ENCODE peak calls at places on chromosome X, in four cellular contexts. E is tibial artery, U is choroid plexus epithelial cell, J is GM23248. W is an unnamed sample.

GRCh38 chrX:74250574-74250973 is 53.4 kb upstream of the ZCCHC13 start:
- DNase-seq in E (no peak), U (peak), J (no peak), W (no peak)

GRCh38 chrX:142978130-142978684 is 47.5 kb upstream of the SPANXN4 start:
- DNase-seq in E (no peak), U (no peak), J (no peak), W (no peak)

GRCh38 chrX:70437011-70437410 is 7.6 kb upstream of the DLG3 start:
- DNase-seq in E (no peak), U (no peak), J (peak), W (no peak)

GRCh38 chrX:69022430-69022829 is 142.8 kb downstream of the PJA1 start:
- DNase-seq in E (no peak), U (no peak), J (no peak), W (no peak)

GRCh38 chrX:130895299-130895698 is 7.7 kb downstream of the ENOX2 start:
- DNase-seq in E (no peak), U (peak), J (peak), W (peak)

GRCh38 chrX:111492085-111492484 is 19.4 kb upstream of the SERTM2 start:
- DNase-seq in E (no peak), U (no peak), J (no peak), W (no peak)

GRCh38 chrX:136272325-136272724 is 21.1 kb upstream of the MAP7D3 start:
- DNase-seq in E (no peak), U (peak), J (peak), W (no peak)

GRCh38 chrX:119753639-119754257 is 4.6 kb upstream of the SOWAHD start:
- DNase-seq in E (no peak), U (peak), J (peak), W (peak)

GRCh38 chrX:115584715-115585114 is 23.7 kb downstream of the PLS3 start:
- DNase-seq in E (no peak), U (peak), J (peak), W (peak)

GRCh38 chrX:115583730-115584004 is 22.7 kb downstream of the PLS3 start:
- DNase-seq in E (no peak), U (no peak), J (no peak), W (no peak)

GRCh38 chrX:115579786-115580294 is 18.9 kb downstream of the PLS3 start:
- DNase-seq in E (no peak), U (no peak), J (no peak), W (no peak)

GRCh38 chrX:115582035-115582870 is 21.3 kb downstream of the PLS3 start:
- DNase-seq in E (no peak), U (no peak), J (peak), W (no peak)

GRCh38 chrX:115582871-115583729 is 22.1 kb downstream of the PLS3 start:
- DNase-seq in E (no peak), U (peak), J (peak), W (peak)
- H3K4me3 ChIP-seq in E (peak), U (no peak), J (peak), W (no peak)

DNA sequence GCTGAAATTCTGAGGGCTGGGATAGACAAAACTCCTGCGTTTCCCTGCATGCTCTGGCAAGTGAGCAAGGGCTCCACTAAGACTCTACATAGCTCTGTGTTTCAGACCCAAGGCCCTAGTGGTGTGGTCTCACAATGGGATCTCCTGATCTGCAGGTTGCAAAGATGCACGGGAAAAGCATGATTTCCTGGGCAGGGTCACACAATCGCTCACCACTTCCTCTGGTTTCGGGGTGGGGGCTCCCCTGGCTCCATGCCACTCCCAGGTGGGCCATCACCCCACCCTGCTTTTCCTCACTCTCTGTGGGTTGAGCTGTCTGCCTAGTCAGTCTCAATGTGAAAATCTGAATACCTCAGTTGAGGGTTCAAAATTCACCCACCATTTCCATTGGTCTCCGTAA is 111.5 kb downstream of the KLF8 start:
- DNase-seq in E (no peak), U (no peak), J (no peak), W (no peak)
- H3K4me3 ChIP-seq in E (no peak), U (no peak), J (no peak), W (no peak)

DNA sequence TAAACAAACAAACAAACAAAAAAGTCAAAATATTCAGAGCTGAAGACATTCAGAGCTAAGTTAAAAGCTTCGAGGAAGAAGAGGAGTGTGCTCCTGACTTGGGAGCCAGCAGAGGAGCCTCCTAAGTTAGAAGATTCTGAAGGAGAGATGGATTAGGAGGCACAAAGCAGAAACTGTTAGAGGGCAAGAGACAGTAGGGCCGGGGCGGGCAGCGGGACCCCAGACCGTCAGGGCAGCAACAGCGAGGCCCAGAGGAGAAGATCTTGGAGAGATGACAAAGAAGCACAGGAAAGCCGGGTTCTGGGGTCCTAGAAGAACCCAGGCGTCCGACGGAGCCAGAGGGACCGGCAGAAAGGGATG is 682 bp downstream of the KLHL13 start:
- DNase-seq in E (no peak), U (no peak), J (no peak), W (no peak)
- H3K4me3 ChIP-seq in E (peak), U (peak), J (peak), W (peak)

DNA sequence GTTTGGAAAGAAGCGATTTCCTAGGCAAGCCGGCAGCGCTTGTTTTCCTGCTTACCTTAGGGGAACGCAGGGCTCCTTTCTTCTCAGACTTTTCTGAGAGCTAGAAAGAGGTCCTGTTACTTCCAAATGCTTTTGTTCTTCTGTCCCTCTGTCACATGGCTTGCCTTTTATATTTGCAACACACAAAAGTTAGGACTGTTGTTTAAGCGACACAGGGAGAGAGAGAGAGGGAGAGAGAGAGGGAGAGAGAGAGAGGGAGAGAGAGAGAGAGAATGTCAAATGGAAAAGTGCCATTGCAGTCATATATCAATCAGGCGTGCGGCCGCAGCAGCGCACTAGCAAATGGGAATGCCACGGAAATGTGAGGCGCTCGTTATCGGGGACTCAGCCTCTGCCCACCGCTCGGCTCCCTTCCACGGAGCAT is at the start of gene NDP:
- DNase-seq in E (no peak), U (no peak), J (peak), W (no peak)
- H3K4me3 ChIP-seq in E (peak), U (peak), J (peak), W (peak)

DNA sequence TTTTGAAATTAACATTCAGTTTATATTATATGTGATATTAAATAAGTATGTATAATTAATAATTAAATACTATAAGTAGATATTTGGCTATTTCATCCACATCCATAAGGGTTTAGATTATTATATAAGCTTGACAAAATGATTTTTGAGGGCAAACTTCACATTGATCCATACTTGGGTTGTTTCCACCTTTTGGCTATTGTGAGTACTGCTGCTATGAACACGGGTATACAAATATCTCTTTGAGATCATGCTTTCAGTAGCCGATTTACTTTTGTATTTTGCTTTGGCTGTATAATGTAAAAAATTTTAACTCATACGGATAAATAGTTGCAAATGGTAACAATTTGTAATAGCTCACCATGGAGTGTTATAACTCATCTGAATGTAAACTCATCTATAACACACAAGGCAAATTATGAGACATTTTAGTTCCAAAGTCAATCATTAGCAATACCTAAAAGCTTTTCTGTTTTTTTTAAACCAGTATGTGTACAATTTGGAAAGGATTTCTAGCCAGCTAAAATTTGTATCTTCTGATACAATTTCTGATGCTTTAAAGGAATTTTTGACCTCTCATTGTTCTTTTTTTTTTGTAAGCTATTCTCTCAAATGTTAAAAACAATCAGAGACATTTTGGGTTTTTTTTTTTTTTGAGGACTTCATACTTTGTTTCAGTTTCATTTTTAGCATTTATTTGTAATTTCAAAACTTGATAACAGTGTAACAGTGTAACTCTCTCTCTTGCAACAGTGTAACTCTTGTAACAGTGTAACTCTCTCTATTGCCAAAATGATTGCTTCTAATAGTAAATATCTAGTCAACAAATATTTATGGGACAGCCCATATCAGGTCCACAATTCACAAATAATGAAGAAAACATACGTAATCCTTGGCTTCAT is 51.8 kb upstream of the ARX start:
- DNase-seq in E (no peak), U (no peak), J (no peak), W (no peak)
- H3K4me3 ChIP-seq in E (no peak), U (no peak), J (no peak), W (no peak)

GRCh38 chrX:38326086-38326485 is 1.2 kb downstream of the RPGR start:
- DNase-seq in E (no peak), U (no peak), J (peak), W (no peak)
- H3K4me3 ChIP-seq in E (peak), U (peak), J (peak), W (peak)

GRCh38 chrX:86102341-86102740 is 45.9 kb upstream of the DACH2 start:
- DNase-seq in E (no peak), U (no peak), J (no peak), W (no peak)
- H3K4me3 ChIP-seq in E (no peak), U (no peak), J (no peak), W (no peak)

GRCh38 chrX:153764786-153765137 is 713 bp downstream of the PLXNB3 start:
- DNase-seq in E (no peak), U (no peak), J (no peak), W (no peak)
- H3K4me3 ChIP-seq in E (peak), U (no peak), J (peak), W (peak)

DNA sequence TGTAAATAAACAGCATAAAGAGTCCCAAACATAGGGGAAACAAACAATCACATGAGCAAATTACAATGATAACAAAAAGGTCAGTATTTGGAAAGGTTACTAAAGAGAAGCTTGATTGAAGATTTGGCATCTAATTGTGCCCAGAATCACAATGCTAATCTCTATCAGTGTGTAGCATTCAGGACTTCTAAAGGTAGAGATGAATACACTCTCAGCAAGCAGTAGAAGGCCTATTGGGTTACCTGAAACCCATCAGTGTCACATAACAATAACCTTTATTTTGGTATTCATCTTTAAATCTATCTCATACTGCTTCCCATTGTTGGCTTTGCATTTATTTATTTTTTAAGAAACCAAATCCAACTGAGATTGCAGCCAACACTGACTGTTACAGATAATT is 319.5 kb downstream of the ACTRT1 start:
- DNase-seq in E (no peak), U (no peak), J (no peak), W (no peak)
- H3K4me3 ChIP-seq in E (no peak), U (no peak), J (no peak), W (no peak)

DNA sequence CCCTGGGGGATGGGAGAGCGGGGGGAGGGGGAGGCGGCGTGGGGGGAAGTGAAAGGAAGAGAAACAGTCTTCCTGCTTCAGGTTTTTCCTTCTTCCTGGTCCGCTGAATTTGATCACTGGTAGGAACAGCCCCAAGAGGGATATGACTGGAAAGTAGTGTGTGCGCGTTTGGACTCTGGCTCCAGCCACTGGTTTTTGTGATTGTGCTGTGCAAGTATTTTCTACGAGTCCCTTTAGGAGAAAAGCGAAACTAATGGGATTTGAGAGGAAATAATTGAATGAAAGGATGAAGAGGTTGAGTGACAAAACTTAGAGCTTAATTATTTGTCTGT is 836 bp downstream of the PRRG1 start:
- DNase-seq in E (no peak), U (no peak), J (peak), W (peak)
- H3K4me3 ChIP-seq in E (peak), U (peak), J (peak), W (peak)